ENCODE peak calls at places on chromosomes 2 and 18, in six cellular contexts. H is T-cell; V is effector CD4-positive, alpha-beta T cell; M is naive B cell; C is A549; T is activated T-cell treated with anti-CD3 and anti-CD28 coated beads, Interleukin-2, amount 50 U/mL, for 72 hours. B is an unnamed sample.
A peak's percentile ranks its signal among the peaks of the same experiment; 100 is the strongest.

GRCh38 chr2:221818569-221818968 is 246.5 kb upstream of the EPHA4 start:
- DNase-seq in H (no peak), V (no peak), M (no peak), C (no peak), T (no peak), B (no peak)

GRCh38 chr2:161414385-161415040 is 1.6 kb upstream of the TBR1 start:
- DNase-seq in H (no peak), V (no peak), M (no peak), C (peak; percentile 29), T (no peak), B (peak; percentile 48)

GRCh38 chr2:105754011-105754410 is 9.3 kb downstream of the NCK2 start:
- DNase-seq in H (peak; percentile 56), V (no peak), M (no peak), C (no peak), T (peak; percentile 71), B (no peak)

GRCh38 chr18:61851279-61851678 is 41.5 kb downstream of the RNF152 start:
- DNase-seq in H (no peak), V (no peak), M (no peak), C (no peak), T (no peak), B (no peak)

GRCh38 chr2:168450171-168450570 is 5.9 kb upstream of the CERS6 start:
- DNase-seq in H (no peak), V (no peak), M (no peak), C (no peak), T (no peak), B (no peak)

GRCh38 chr2:196926562-196927317 is at the start of gene PGAP1:
- DNase-seq in H (peak; percentile 69), V (peak; percentile 67), M (peak; percentile 84), C (peak; percentile 76), T (peak; percentile 95), B (peak; percentile 97)

GRCh38 chr2:222302178-222303018 is 3.6 kb upstream of the PAX3 start:
- DNase-seq in H (no peak), V (no peak), M (no peak), C (no peak), T (no peak), B (no peak)

GRCh38 chr2:227653419-227653818 is 13.2 kb upstream of the SCYGR5 start:
- DNase-seq in H (no peak), V (no peak), M (no peak), C (no peak), T (no peak), B (no peak)

GRCh38 chr2:237057893-237058300 is 27.8 kb upstream of the COPS8 start:
- DNase-seq in H (no peak), V (no peak), M (no peak), C (no peak), T (no peak), B (no peak)

GRCh38 chr18:35241523-35241804 is 630 bp downstream of the ZNF397 start:
- DNase-seq in H (no peak), V (no peak), M (peak; percentile 20), C (no peak), T (no peak), B (no peak)

GRCh38 chr2:127175821-127176354 is 44.2 kb downstream of the CYP27C1 start:
- DNase-seq in H (no peak), V (no peak), M (no peak), C (no peak), T (no peak), B (no peak)

GRCh38 chr2:204705243-204705971 is 160.1 kb downstream of the PARD3B start:
- DNase-seq in H (no peak), V (no peak), M (no peak), C (no peak), T (no peak), B (peak; percentile 68)

GRCh38 chr2:204251118-204251757 is 294.0 kb upstream of the PARD3B start:
- DNase-seq in H (no peak), V (no peak), M (no peak), C (no peak), T (no peak), B (no peak)

GRCh38 chr2:195562624-195563566 is 94.1 kb upstream of the SLC39A10 start:
- DNase-seq in H (no peak), V (no peak), M (no peak), C (no peak), T (peak; percentile 69), B (no peak)

GRCh38 chr2:71331581-71332412 is at the start of gene ZNF638:
- DNase-seq in H (peak; percentile 90), V (peak; percentile 91), M (peak; percentile 91), C (peak; percentile 92), T (peak; percentile 94), B (peak; percentile 91)

GRCh38 chr2:101975171-101975870 is 16.4 kb upstream of the IL1R2 start:
- DNase-seq in H (no peak), V (no peak), M (no peak), C (no peak), T (no peak), B (no peak)

GRCh38 chr2:89763581-89764485 is 1072.4 kb downstream of the RPIA start:
- DNase-seq in H (no peak), V (no peak), M (no peak), C (no peak), T (no peak), B (no peak)

GRCh38 chr2:183244300-183244849 is 120.1 kb downstream of the NUP35 start:
- DNase-seq in H (no peak), V (no peak), M (no peak), C (no peak), T (no peak), B (peak; percentile 54)

GRCh38 chr2:204846471-204846870 is 301.2 kb downstream of the PARD3B start:
- DNase-seq in H (no peak), V (no peak), M (no peak), C (no peak), T (no peak), B (no peak)

GRCh38 chr2:468631-469310 is 180.9 kb upstream of the ALKAL2 start:
- DNase-seq in H (no peak), V (no peak), M (no peak), C (no peak), T (no peak), B (no peak)

GRCh38 chr2:207847807-207848544 is 78.3 kb upstream of the FZD5 start:
- DNase-seq in H (no peak), V (no peak), M (no peak), C (no peak), T (no peak), B (no peak)

GRCh38 chr2:150271952-150272351 is 215.5 kb downstream of the RND3 start:
- DNase-seq in H (no peak), V (no peak), M (no peak), C (no peak), T (no peak), B (no peak)

GRCh38 chr2:144481666-144482065 is 38.3 kb downstream of the ZEB2 start:
- DNase-seq in H (no peak), V (no peak), M (no peak), C (no peak), T (no peak), B (no peak)

GRCh38 chr2:142920579-142920978 is 43.1 kb downstream of the KYNU start:
- DNase-seq in H (no peak), V (no peak), M (no peak), C (no peak), T (no peak), B (no peak)

GRCh38 chr18:49728542-49728941 is 84.8 kb downstream of the ACAA2 start:
- DNase-seq in H (no peak), V (no peak), M (no peak), C (peak; percentile 21), T (peak; percentile 57), B (no peak)

GRCh38 chr2:228674155-228674554 is 492.7 kb upstream of the SPHKAP start:
- DNase-seq in H (no peak), V (no peak), M (no peak), C (no peak), T (no peak), B (no peak)

GRCh38 chr2:185279999-185280398 is 458.6 kb upstream of the FSIP2 start:
- DNase-seq in H (no peak), V (no peak), M (no peak), C (no peak), T (no peak), B (no peak)

B was measured in NCI-H524.